ENCODE peak calls at places on chromosomes 11 and 22, in ten cellular contexts. B is A549, J is HCT116, E is adrenal gland, V is spleen, O is body of pancreas, S is IMR-90, L is GM12878, A is heart left ventricle, D is right lobe of liver. M is an unnamed sample.

GRCh38 chr11:74011360-74012071 is 2.6 kb upstream of the UCP3 start:
- DNase-seq in L (peak; percentile 79), J (no peak), S (peak; percentile 38), A (no peak), O (no peak), V (no peak), E (no peak), D (no peak), B (no peak), M (no peak)

GRCh38 chr11:100469835-100470234 is 217.3 kb upstream of the ARHGAP42 start:
- DNase-seq in A (no peak), E (no peak), D (no peak), O (no peak), L (no peak), B (no peak), V (no peak), S (no peak), J (no peak), M (no peak)

GRCh38 chr22:35977136-35977535 is 51.5 kb downstream of the RBFOX2 start:
- DNase-seq in B (no peak), A (no peak), D (no peak), O (no peak), E (no peak), V (no peak), S (peak; percentile 85), L (no peak), J (no peak), M (no peak)

GRCh38 chr11:120565436-120566155 is 54.0 kb downstream of the GRIK4 start:
- DNase-seq in A (no peak), L (no peak), B (no peak), S (no peak), E (no peak), D (no peak), O (no peak), J (no peak), V (no peak), M (no peak)

GRCh38 chr11:69380451-69380901 is 86.5 kb downstream of the MYEOV start:
- DNase-seq in O (no peak), L (no peak), V (peak; percentile 52), D (no peak), S (no peak), J (no peak), A (no peak), B (no peak), E (no peak), M (no peak)

GRCh38 chr11:61737131-61737530 is 15.3 kb upstream of the MYRF start:
- DNase-seq in B (no peak), L (no peak), E (no peak), D (no peak), V (no peak), O (no peak), A (no peak), J (no peak), S (no peak), M (no peak)

GRCh38 chr11:96162816-96163499 is 180.0 kb downstream of the MAML2 start:
- DNase-seq in S (peak; percentile 95), V (no peak), O (no peak), B (no peak), A (peak; percentile 35), L (no peak), D (no peak), E (peak; percentile 22), J (no peak), M (no peak)

GRCh38 chr11:13110145-13110544 is 101.0 kb downstream of the RASSF10 start:
- DNase-seq in E (no peak), S (no peak), A (no peak), D (no peak), L (no peak), J (no peak), V (no peak), B (no peak), O (no peak), M (no peak)

DNA sequence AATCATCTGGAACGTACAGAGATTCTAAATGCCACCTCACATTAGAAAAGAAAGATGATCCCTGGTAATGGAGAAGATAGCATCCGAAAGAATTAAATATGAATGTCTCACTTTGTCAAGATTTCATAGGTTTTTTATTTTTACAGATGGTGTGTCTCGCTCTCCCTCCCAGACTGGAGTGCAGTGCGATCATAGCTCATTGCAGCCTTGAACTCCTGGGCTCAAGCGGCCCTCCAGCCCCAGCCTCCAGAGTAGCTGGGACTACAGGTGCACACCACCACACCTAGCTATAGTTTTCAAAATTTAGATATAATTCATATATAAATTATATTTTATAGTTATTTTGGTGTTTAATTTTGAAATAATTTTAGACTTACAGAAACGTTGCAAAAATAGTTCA is 16.7 kb upstream of the SMTN start:
- DNase-seq in S (no peak), O (no peak), J (no peak), E (no peak), L (no peak), V (no peak), D (no peak), B (no peak), A (no peak), M (no peak)
- H3K27ac ChIP-seq in S (no peak overlapping the region), O (no peak overlapping the region), J (peak overlapping the region; percentile 72), E (no peak overlapping the region), L (no peak overlapping the region), V (no peak overlapping the region), D (no peak overlapping the region), B (peak overlapping the region; percentile 60), A (no peak overlapping the region), M (no peak overlapping the region)

GRCh38 chr11:67117667-67118058 is 1.4 kb upstream of the KDM2A start:
- DNase-seq in D (peak; percentile 54), B (no peak), L (no peak), V (peak; percentile 90), J (no peak), E (peak; percentile 29), O (peak; percentile 7), A (peak; percentile 49), S (no peak), M (no peak)

GRCh38 chr11:67119577-67120391 is 721 bp downstream of the KDM2A start:
- DNase-seq in O (peak; percentile 44), D (peak; percentile 42), V (peak; percentile 84), S (no peak), A (peak; percentile 26), B (peak; percentile 19), L (no peak), E (peak; percentile 27), J (no peak), M (peak; percentile 50)

GRCh38 chr11:67120456-67120855 is 1.4 kb downstream of the KDM2A start:
- DNase-seq in L (no peak), J (no peak), E (peak; percentile 13), B (no peak), O (no peak), S (no peak), V (peak; percentile 8), D (no peak), A (no peak), M (no peak)

GRCh38 chr11:67118059-67118766 is 850 bp upstream of the KDM2A start:
- DNase-seq in S (no peak), A (peak; percentile 63), J (no peak), L (no peak), B (peak; percentile 16), D (peak; percentile 63), V (peak; percentile 92), O (peak; percentile 39), E (peak; percentile 52), M (peak; percentile 40)

GRCh38 chr11:67118801-67119576 is at the start of gene KDM2A:
- DNase-seq in E (peak; percentile 100), V (peak; percentile 100), A (peak; percentile 100), L (peak; percentile 95), J (peak; percentile 96), D (peak; percentile 100), B (peak; percentile 99), S (peak; percentile 99), O (peak; percentile 99), M (peak; percentile 99)
- TF ChIP-seq POLR2A in E (peak; percentile 83), V (no peak), A (no peak), L (peak; percentile 58), J (no peak), D (peak; percentile 50), B (peak; percentile 45), S (peak; percentile 70), O (peak; percentile 78), M (peak; percentile 58)

GRCh38 chr11:75342966-75343870 is 8.2 kb downstream of the ARRB1 start:
- DNase-seq in S (peak; percentile 65), D (peak; percentile 73), L (no peak), B (peak; percentile 94), A (peak; percentile 25), J (no peak), V (no peak), E (no peak), O (peak; percentile 86), M (no peak)

GRCh38 chr11:75342231-75342918 is 9.1 kb downstream of the ARRB1 start:
- DNase-seq in J (no peak), B (no peak), V (no peak), D (no peak), A (peak; percentile 21), L (no peak), O (no peak), S (no peak), E (no peak), M (no peak)

GRCh38 chr11:75344761-75345454 is 6.6 kb downstream of the ARRB1 start:
- DNase-seq in E (no peak), V (no peak), D (no peak), B (no peak), S (peak; percentile 74), A (peak; percentile 25), L (no peak), O (no peak), J (no peak), M (no peak)

GRCh38 chr11:75345455-75346224 is 5.8 kb downstream of the ARRB1 start:
- DNase-seq in L (peak; percentile 61), V (no peak), O (no peak), D (no peak), B (no peak), E (no peak), A (peak; percentile 19), J (no peak), S (no peak), M (no peak)

GRCh38 chr11:75344186-75344585 is 7.3 kb downstream of the ARRB1 start:
- DNase-seq in S (no peak), E (no peak), J (no peak), L (no peak), D (no peak), B (no peak), O (peak; percentile 24), A (peak; percentile 24), V (no peak), M (no peak)
- H3K27ac ChIP-seq in S (no peak overlapping the region), E (no peak overlapping the region), J (no peak overlapping the region), L (no peak overlapping the region), D (peak overlapping the region; percentile 77), B (peak overlapping the region; percentile 40), O (peak overlapping the region; percentile 74), A (peak overlapping the region; percentile 35), V (peak overlapping the region; percentile 96), M (no peak overlapping the region)

DNA sequence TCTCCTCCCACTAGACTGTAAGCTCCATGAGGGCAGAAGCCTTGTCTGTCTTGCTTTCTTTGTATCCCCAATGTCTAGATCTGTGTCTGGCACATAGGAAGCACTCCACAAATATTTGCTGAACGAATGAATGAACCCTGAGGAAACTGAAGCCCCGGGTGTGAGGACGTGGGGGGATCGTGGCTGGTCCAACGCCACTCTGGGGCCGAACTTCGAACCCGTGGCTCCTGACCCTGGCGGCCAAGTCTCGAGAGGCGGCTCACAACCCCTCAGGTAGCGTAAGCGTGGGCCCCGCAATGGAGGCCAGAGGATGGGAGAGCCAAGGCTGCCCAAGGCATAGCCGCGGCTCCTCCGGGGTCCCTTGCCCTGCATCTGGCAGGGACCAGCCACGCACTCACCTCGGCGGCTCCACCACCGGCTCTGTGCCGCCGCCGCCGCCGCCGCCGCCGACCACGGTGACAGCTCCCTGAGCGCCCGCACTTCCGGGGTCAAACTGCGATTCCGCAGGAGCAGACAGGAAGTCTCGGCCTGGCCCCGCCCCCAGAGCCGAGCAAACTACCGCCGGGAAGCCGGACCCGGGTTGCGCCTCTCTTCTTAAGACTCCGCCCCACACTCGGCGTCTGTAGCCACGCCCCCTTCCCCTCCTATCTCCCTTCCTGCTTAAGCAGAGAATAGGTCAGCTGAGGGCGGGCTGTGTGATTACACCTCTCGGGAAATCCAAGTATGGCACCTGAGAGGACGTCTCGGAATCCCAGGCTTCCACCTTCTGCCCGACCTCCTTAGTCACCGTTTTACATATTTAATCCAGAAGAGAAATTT is at the start of gene ASCC2:
- DNase-seq in J (peak; percentile 95), S (peak; percentile 92), O (peak; percentile 100), B (peak; percentile 97), D (peak; percentile 100), L (peak; percentile 91), A (peak; percentile 99), V (peak; percentile 100), E (peak; percentile 100), M (peak; percentile 100)
- TF ChIP-seq POLR2A in J (peak; percentile 81), S (peak; percentile 44), O (peak; percentile 80), B (peak; percentile 45), D (peak; percentile 80), L (peak; percentile 90), A (peak; percentile 16), V (peak; percentile 47), E (peak; percentile 89), M (peak; percentile 82)

M was measured in thyroid gland.